ENCODE peak calls at places on chromosomes 5 and 9, in five cellular contexts. S, K, G, V and I are unnamed samples.

GRCh38 chr5:159100928-159101646 is 1.4 kb upstream of the EBF1 start:
- DNase-seq in S (no peak), K (no peak), G (no peak), V (no peak), I (no peak)

GRCh38 chr5:59724482-59725392 is 168.8 kb downstream of the PDE4D start:
- DNase-seq in S (peak; percentile 36), K (peak; percentile 15), G (peak; percentile 63), V (peak; percentile 39), I (peak; percentile 66)

GRCh38 chr9:133141833-133142594 is 21.0 kb upstream of the RALGDS start:
- DNase-seq in S (no peak), K (no peak), G (no peak), V (no peak), I (no peak)

GRCh38 chr9:31908891-31909480 is 475.5 kb upstream of the ACO1 start:
- DNase-seq in S (no peak), K (no peak), G (no peak), V (no peak), I (no peak)

GRCh38 chr5:113022661-113023060 is 46.1 kb downstream of the DCP2 start:
- DNase-seq in S (peak; percentile 37), K (no peak), G (no peak), V (no peak), I (no peak)

GRCh38 chr5:9447691-9448090 is 98.2 kb downstream of the SEMA5A start:
- DNase-seq in S (peak; percentile 39), K (no peak), G (no peak), V (no peak), I (no peak)

GRCh38 chr5:177442066-177442836 is 4.4 kb upstream of the PRR7 start:
- DNase-seq in S (no peak), K (no peak), G (no peak), V (no peak), I (no peak)

GRCh38 chr5:157186309-157187045 is 5.8 kb downstream of the ITK start:
- DNase-seq in S (no peak), K (no peak), G (no peak), V (no peak), I (no peak)

GRCh38 chr5:143929486-143929885 is 117.5 kb downstream of the HMHB1 start:
- DNase-seq in S (no peak), K (no peak), G (no peak), V (no peak), I (no peak)

DNA sequence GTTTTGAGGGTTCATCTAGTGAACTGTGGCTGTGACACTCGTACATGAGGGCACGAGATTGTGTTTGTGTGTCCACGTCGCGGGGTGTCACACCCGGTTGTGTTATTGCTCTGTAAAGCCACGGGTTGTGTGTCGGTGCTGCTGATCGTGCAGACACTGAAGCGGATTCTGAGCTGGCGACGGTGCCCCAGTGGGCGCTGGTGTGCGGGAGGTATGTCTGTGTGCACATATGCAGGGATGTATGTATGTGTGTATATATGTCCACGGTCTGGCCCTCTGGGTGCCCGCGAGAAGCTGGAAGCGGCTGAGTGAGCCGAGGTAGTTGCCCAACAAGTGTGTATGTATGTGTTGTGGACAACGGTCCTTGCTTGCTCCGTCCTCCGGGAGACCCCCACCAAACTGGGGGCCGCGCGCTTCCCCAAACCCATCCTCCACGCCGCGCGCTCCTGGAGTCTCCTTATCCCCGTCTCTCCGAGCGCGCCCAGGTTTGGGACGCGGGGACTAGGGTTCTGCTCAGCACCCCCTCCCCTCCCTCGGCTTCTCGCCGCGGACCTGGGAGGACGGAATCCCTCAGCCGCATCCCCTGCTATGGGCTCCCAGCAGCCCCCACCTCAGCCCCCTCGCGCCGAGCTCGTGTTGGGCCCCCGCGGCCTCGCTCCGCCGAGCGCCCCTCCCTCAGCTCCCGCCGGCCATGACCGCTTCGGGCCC is 578 bp downstream of the PCDH1 start:
- DNase-seq in S (no peak), K (no peak), G (peak; percentile 63), V (peak; percentile 21), I (no peak)
- TF ChIP-seq MAFK in S (no peak), K (no peak), G (no peak), V (no peak), I (no peak)

DNA sequence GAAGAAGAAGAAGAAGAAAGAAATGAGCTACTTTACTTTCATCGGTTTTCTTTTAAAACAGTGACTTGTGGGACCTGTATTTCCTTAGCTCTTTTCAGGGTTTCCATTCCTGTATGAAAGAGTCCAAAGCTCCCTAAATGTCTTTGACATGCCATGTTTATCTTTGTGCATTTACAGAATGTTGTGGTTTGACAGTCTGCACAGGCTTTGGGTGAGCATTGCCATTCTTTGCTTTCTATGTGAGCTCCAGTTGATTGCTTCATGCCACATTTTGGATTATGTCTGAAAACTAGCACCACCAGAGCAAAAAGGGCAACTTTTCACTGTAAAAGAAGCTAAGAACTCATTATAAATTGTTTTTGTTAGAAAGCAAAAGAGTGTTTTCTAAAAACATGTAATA is 733.4 kb downstream of the TLE4 start:
- DNase-seq in S (no peak), K (no peak), G (no peak), V (no peak), I (no peak)
- TF ChIP-seq MAFK in S (no peak), K (no peak), G (no peak), V (no peak), I (no peak)

GRCh38 chr5:17817946-17818345 is 183.7 kb downstream of the TAF11L14 start:
- DNase-seq in S (peak; percentile 18), K (no peak), G (no peak), V (no peak), I (no peak)
- TF ChIP-seq MAFK in S (no peak), K (no peak), G (no peak), V (no peak), I (no peak)

GRCh38 chr5:54785729-54786548 is 199.5 kb downstream of the ESM1 start:
- DNase-seq in S (peak; percentile 21), K (no peak), G (no peak), V (peak; percentile 85), I (no peak)
- TF ChIP-seq MAFK in S (no peak), K (no peak), G (no peak), V (peak; percentile 21), I (no peak)

GRCh38 chr9:115443890-115444289 is 325.9 kb upstream of the TNC start:
- DNase-seq in S (no peak), K (no peak), G (no peak), V (no peak), I (no peak)

GRCh38 chr9:115444941-115445340 is 327.0 kb upstream of the TNC start:
- DNase-seq in S (no peak), K (no peak), G (no peak), V (no peak), I (no peak)

GRCh38 chr9:115437418-115437817 is 319.5 kb upstream of the TNC start:
- DNase-seq in S (no peak), K (no peak), G (no peak), V (no peak), I (no peak)

GRCh38 chr9:115442054-115442453 is 324.1 kb upstream of the TNC start:
- DNase-seq in S (peak; percentile 69), K (no peak), G (no peak), V (no peak), I (no peak)
- TF ChIP-seq MAFK in S (no peak), K (no peak), G (no peak), V (no peak), I (no peak)

GRCh38 chr9:136686534-136686793 is 793 bp downstream of the AGPAT2 start:
- DNase-seq in S (no peak), K (no peak), G (peak; percentile 68), V (no peak), I (no peak)

GRCh38 chr9:136689108-136689460 is 1.8 kb upstream of the AGPAT2 start:
- DNase-seq in S (no peak), K (no peak), G (peak; percentile 39), V (no peak), I (no peak)

GRCh38 chr9:136686794-136687711 is at the start of gene AGPAT2:
- DNase-seq in S (peak; percentile 36), K (no peak), G (peak; percentile 71), V (peak; percentile 89), I (peak; percentile 74)

GRCh38 chr9:136688274-136689107 is 1.2 kb upstream of the AGPAT2 start:
- DNase-seq in S (no peak), K (no peak), G (peak; percentile 49), V (no peak), I (no peak)

GRCh38 chr9:136687721-136688223 is 515 bp upstream of the AGPAT2 start:
- DNase-seq in S (no peak), K (no peak), G (peak; percentile 68), V (peak; percentile 56), I (no peak)
- TF ChIP-seq MAFK in S (no peak), K (no peak), G (no peak), V (no peak), I (no peak)

GRCh38 chr9:77290373-77290772 is 113.0 kb downstream of the VPS13A start:
- DNase-seq in S (no peak), K (no peak), G (no peak), V (no peak), I (no peak)
- TF ChIP-seq MAFK in S (no peak), K (no peak), G (no peak), V (no peak), I (no peak)

DNA sequence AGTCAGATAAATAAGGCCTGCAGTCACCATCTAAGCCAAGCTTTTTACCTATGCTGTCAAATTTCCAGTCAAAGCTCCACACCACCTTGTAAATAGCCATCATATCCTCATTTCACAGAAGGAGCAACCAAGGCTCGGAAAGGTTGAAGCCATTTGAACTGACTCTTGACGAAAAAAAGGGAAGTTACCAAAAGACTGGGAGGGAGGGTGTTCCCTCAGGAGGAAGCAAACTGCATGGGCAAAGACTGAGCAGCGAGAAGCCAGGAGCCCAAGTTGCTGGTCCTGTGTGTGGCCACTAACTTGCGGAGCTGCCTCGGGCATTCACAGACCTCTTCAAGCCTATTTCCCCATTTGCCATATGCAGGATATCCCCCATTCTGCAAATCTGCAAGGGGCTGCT is 37.4 kb downstream of the TTLL11 start:
- DNase-seq in S (no peak), K (no peak), G (no peak), V (no peak), I (no peak)
- TF ChIP-seq MAFK in S (no peak), K (no peak), G (no peak), V (no peak), I (no peak)

DNA sequence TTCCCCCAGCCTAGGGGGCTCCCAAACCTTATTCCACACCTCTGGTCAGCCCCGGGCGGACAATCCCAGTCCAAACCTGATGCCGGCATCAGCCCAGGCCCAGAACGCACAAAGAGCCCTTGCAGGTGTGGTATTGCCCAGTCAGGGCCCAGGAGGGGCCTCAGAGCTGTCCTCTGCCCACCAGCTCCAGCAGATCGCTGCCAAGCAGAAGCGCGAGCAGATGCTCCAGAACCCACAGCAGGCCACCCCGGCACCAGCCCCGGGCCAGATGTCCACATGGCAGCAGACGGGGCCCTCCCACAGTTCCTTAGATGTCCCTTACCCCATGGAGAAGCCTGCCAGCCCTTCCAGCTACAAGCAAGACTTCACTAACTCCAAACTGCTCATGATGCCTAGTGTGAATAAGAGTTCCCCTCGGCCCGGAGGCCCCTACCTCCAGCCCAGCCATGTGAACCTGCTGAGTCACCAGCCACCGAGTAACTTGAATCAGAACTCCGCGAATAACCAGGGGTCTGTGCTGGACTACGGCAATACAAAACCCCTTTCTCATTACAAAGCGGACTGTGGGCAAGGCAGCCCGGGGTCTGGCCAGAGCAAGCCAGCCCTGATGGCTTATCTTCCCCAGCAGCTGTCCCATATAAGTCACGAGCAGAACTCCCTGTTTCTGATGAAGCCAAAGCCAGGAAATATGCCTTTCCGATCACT is 27.6 kb upstream of the LTC4S start:
- DNase-seq in S (peak; percentile 72), K (no peak), G (no peak), V (peak; percentile 73), I (no peak)
- TF ChIP-seq MAFK in S (no peak), K (no peak), G (no peak), V (peak; percentile 59), I (peak; percentile 5)